ENCODE peak calls at places on chromosomes 16 and 17, in four cellular contexts. C is H1, Q is neuronal stem cell, T is endothelial cell of umbilical vein. J is an unnamed sample.

GRCh38 chr16:89366561-89367537 is 123.5 kb downstream of the ANKRD11 start:
- DNase-seq in T (no peak), C (no peak), Q (no peak), J (no peak)

GRCh38 chr17:79970576-79971068 is 65.0 kb downstream of the TBC1D16 start:
- DNase-seq in C (no peak), Q (no peak), T (no peak), J (no peak)

GRCh38 chr17:63082273-63082861 is 116.3 kb downstream of the TANC2 start:
- DNase-seq in Q (no peak), T (peak; percentile 58), C (no peak), J (no peak)

GRCh38 chr17:42878123-42878880 is 22.3 kb upstream of the G6PC1 start:
- DNase-seq in C (peak; percentile 15), Q (peak; percentile 18), T (no peak), J (no peak)

GRCh38 chr17:16589097-16589969 is 20.3 kb upstream of the ZNF287 start:
- DNase-seq in C (peak; percentile 86), T (peak; percentile 87), Q (peak; percentile 91), J (peak; percentile 33)

GRCh38 chr16:16027728-16028310 is 78.4 kb downstream of the ABCC1 start:
- DNase-seq in T (peak; percentile 77), Q (no peak), C (no peak), J (no peak)

GRCh38 chr16:89599451-89599858 is 14.0 kb upstream of the DPEP1 start:
- DNase-seq in T (no peak), Q (no peak), C (peak; percentile 61), J (no peak)

GRCh38 chr16:68664297-68664696 is 19.2 kb downstream of the CDH3 start:
- DNase-seq in T (no peak), Q (no peak), C (no peak), J (no peak)

GRCh38 chr16:49081556-49081955 is 200.1 kb downstream of the CBLN1 start:
- DNase-seq in Q (no peak), C (no peak), T (no peak), J (no peak)

GRCh38 chr16:88368036-88368435 is 14.7 kb upstream of the ZNF469 start:
- DNase-seq in Q (no peak), C (no peak), T (peak; percentile 29), J (no peak)

GRCh38 chr17:80694085-80694991 is 149.7 kb downstream of the RPTOR start:
- DNase-seq in Q (no peak), C (no peak), T (no peak), J (no peak)

GRCh38 chr16:88685156-88686061 is 898 bp downstream of the SNAI3 start:
- DNase-seq in Q (no peak), T (no peak), C (no peak), J (no peak)

GRCh38 chr16:47244206-47244605 is 100.5 kb upstream of the NETO2 start:
- DNase-seq in Q (no peak), C (no peak), T (no peak), J (no peak)

GRCh38 chr16:24045641-24046040 is 209.9 kb downstream of the PRKCB start:
- DNase-seq in Q (peak; percentile 32), C (peak; percentile 81), T (no peak), J (no peak)

GRCh38 chr17:69325518-69326301 is 1.2 kb downstream of the ABCA5 start:
- DNase-seq in Q (peak; percentile 8), T (no peak), C (no peak), J (no peak)

GRCh38 chr17:32584792-32585191 is 98.0 kb downstream of the CDK5R1 start:
- DNase-seq in Q (no peak), T (no peak), C (no peak), J (no peak)

GRCh38 chr17:41324180-41325075 is 8.9 kb upstream of the KRTAP17-1 start:
- DNase-seq in Q (peak; percentile 12), T (no peak), C (peak; percentile 10), J (no peak)

GRCh38 chr17:81681672-81682071 is 1.9 kb downstream of the ARL16 start:
- DNase-seq in C (no peak), T (no peak), Q (no peak), J (no peak)

GRCh38 chr16:85641776-85642176 is 28.7 kb downstream of the GSE1 start:
- DNase-seq in C (no peak), T (no peak), Q (no peak), J (no peak)

GRCh38 chr16:86836503-86837125 is 258.3 kb downstream of the FOXL1 start:
- DNase-seq in Q (no peak), C (no peak), T (peak; percentile 93), J (no peak)

GRCh38 chr17:57363998-57364645 is 107.8 kb downstream of the MSI2 start:
- DNase-seq in C (no peak), Q (no peak), T (no peak), J (no peak)

GRCh38 chr17:49508061-49508865 is 13.2 kb downstream of the NGFR start:
- DNase-seq in Q (peak; percentile 56), C (peak; percentile 97), T (no peak), J (peak; percentile 96)

GRCh38 chr16:79826732-79827514 is 226.4 kb upstream of the MAF start:
- DNase-seq in Q (no peak), C (no peak), T (no peak), J (no peak)

GRCh38 chr16:49755291-49755611 is 100.7 kb downstream of the ZNF423 start:
- DNase-seq in Q (peak; percentile 64), C (no peak), T (peak; percentile 63), J (no peak)

GRCh38 chr16:11389631-11390565 is 44.6 kb downstream of the RMI2 start:
- DNase-seq in T (no peak), Q (no peak), C (no peak), J (no peak)

GRCh38 chr17:40490289-40490853 is 11.1 kb downstream of the TNS4 start:
- DNase-seq in T (no peak), C (no peak), Q (no peak), J (peak; percentile 81)

GRCh38 chr17:27983853-27984252 is 58.6 kb upstream of the NLK start:
- DNase-seq in T (no peak), C (no peak), Q (no peak), J (no peak)

GRCh38 chr16:85665929-85666328 is 22.8 kb downstream of the GINS2 start:
- DNase-seq in T (no peak), C (no peak), Q (no peak), J (no peak)

GRCh38 chr17:62650587-62650986 is 23.1 kb downstream of the MRC2 start:
- DNase-seq in Q (no peak), C (no peak), T (no peak), J (no peak)

GRCh38 chr17:70366421-70366820 is 197.1 kb downstream of the KCNJ2 start:
- DNase-seq in C (peak; percentile 13), Q (no peak), T (no peak), J (no peak)

GRCh38 chr17:19800571-19800970 is 52.5 kb upstream of the ALDH3A1 start:
- DNase-seq in C (no peak), Q (no peak), T (no peak), J (no peak)

GRCh38 chr17:73340093-73340596 is 28.3 kb upstream of the CDC42EP4 start:
- DNase-seq in C (no peak), Q (no peak), T (no peak), J (peak; percentile 57)

GRCh38 chr16:900211-900610 is 70.6 kb downstream of the LMF1 start:
- DNase-seq in C (no peak), T (no peak), Q (no peak), J (no peak)

GRCh38 chr17:50542795-50543774 is 3.9 kb upstream of the SPATA20 start:
- DNase-seq in T (no peak), C (no peak), Q (no peak), J (no peak)

GRCh38 chr16:11792404-11793260 is 4.4 kb downstream of the ZC3H7A start:
- DNase-seq in T (no peak), Q (no peak), C (no peak), J (no peak)

GRCh38 chr17:81219476-81220180 is 3.1 kb downstream of the CEP131 start:
- DNase-seq in T (no peak), Q (no peak), C (no peak), J (no peak)

GRCh38 chr17:28033972-28034714 is 8.3 kb upstream of the NLK start:
- DNase-seq in Q (no peak), T (peak; percentile 80), C (no peak), J (peak; percentile 70)

GRCh38 chr17:11331790-11332526 is 90.9 kb downstream of the SHISA6 start:
- DNase-seq in T (no peak), C (no peak), Q (no peak), J (no peak)

GRCh38 chr17:381941-382643 is 29.5 kb upstream of the RPH3AL start:
- DNase-seq in C (no peak), Q (no peak), T (no peak), J (no peak)

DNA sequence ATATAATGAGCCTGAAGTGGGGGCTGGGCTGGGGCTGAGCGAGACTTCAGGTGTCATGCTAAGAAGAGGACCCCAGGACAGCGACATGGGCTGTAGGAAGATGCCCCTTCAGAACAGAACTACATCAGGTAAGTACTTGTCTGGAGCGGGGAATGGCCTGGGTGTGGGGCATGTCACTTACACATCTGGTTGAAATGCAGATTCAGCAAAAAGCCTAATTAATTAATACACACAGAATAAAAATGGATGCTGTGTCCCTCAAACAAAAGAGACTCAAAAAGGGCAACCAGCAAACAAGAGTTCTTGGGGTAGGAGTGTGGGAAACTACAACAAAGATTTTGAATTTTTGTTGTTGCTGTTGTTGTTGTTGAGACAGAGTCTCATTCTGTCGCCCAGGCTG is 11.8 kb downstream of the CMTM2 start:
- DNase-seq in Q (no peak), T (no peak), C (no peak), J (no peak)
- H3K9ac ChIP-seq in Q (no peak overlapping the region), T (no peak overlapping the region), C (no peak overlapping the region), J (no peak overlapping the region)

DNA sequence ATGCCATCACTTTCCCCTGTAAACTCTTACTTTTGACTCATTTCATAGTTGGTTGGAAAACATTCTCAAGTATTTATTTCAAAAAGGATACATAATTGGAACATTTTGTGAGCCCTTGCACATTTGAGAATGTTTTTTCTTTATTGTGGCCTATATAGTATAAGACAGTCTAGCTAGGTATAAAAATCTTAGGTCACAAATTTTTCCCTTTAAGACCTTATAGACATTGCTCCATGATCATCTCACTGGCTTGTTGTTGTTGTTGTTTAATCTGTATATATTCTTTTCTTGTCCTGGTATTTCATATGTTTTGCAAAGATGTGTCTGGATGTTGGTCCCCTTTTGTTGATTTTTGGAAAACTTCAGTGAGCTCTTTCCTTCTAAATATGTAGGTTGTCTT is 194.2 kb downstream of the NTN1 start:
- DNase-seq in T (no peak), C (no peak), Q (no peak), J (no peak)
- H3K9ac ChIP-seq in T (no peak overlapping the region), C (no peak overlapping the region), Q (no peak overlapping the region), J (no peak overlapping the region)

GRCh38 chr17:5413682-5414081 is 5.8 kb downstream of the NUP88 start:
- DNase-seq in T (peak; percentile 76), C (no peak), Q (no peak), J (no peak)
- H3K9ac ChIP-seq in T (no peak overlapping the region), C (no peak overlapping the region), Q (no peak overlapping the region), J (peak overlapping the region; percentile 57)

DNA sequence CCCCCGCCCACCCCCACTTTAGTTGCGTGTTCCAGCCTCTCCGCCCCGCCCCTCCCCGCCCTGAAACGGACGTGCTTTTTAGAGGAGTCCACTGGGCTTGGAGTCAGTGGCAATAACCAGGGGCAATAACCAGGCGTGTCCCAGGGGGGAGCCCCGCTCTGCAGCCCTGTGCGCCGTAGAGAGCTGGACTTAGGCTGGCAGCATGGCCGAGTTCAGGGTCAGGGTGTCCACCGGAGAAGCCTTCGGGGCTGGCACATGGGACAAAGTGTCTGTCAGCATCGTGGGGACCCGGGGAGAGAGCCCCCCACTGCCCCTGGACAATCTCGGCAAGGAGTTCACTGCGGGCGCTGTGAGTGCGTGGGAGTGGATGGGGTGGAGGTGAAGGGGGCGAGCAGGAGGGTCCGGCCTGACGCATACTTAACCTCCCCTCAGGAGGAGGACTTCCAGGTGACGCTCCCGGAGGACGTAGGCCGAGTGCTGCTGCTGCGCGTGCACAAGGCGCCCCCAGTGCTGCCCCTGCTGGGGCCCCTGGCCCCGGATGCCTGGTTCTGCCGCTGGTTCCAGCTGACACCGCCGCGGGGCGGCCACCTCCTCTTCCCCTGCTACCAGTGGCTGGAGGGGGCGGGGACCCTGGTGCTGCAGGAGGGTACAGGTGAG is at the start of gene ALOX15B:
- DNase-seq in C (no peak), T (no peak), Q (no peak), J (no peak)
- H3K9ac ChIP-seq in C (no peak within 1 kb of the TSS), T (no peak within 1 kb of the TSS), Q (peak within 1 kb of the TSS; percentile 44), J (peak within 1 kb of the TSS; percentile 64)

J was measured in keratinocyte.